ENCODE peak calls at places on chromosome 2, in six cellular contexts. One of them, this sample, is unnamed.

GRCh38 chr2:113282747-113283533 is 4.2 kb upstream of the PAX8 start:
- DNase-seq in NCI-H748 treated with DMSO at 0.1 percent for 48 hours: no peak
- DNase-seq in NCI-H1105: peak; percentile 3
- DNase-seq in testis: no peak
- DNase-seq in GM10248: no peak
- DNase-seq in anterior cingulate cortex: no peak
- DNase-seq in this sample: no peak

GRCh38 chr2:106280224-106280623 is 86.1 kb upstream of the UXS1 start:
- DNase-seq in NCI-H748 treated with DMSO at 0.1 percent for 48 hours: no peak
- DNase-seq in NCI-H1105: no peak
- DNase-seq in testis: no peak
- DNase-seq in GM10248: no peak
- DNase-seq in anterior cingulate cortex: no peak
- DNase-seq in this sample: no peak

GRCh38 chr2:68834737-68835136 is 36.5 kb downstream of the BMP10 start:
- DNase-seq in NCI-H748 treated with DMSO at 0.1 percent for 48 hours: no peak
- DNase-seq in NCI-H1105: no peak
- DNase-seq in testis: no peak
- DNase-seq in GM10248: no peak
- DNase-seq in anterior cingulate cortex: no peak
- DNase-seq in this sample: no peak

GRCh38 chr2:135948642-135949355 is 36.6 kb downstream of the DARS1 start:
- DNase-seq in NCI-H748 treated with DMSO at 0.1 percent for 48 hours: no peak
- DNase-seq in NCI-H1105: no peak
- DNase-seq in testis: no peak
- DNase-seq in GM10248: peak; percentile 29
- DNase-seq in anterior cingulate cortex: no peak
- DNase-seq in this sample: peak; percentile 8

GRCh38 chr2:20203521-20204225 is 21.3 kb downstream of the SDC1 start:
- DNase-seq in NCI-H748 treated with DMSO at 0.1 percent for 48 hours: no peak
- DNase-seq in NCI-H1105: no peak
- DNase-seq in testis: no peak
- DNase-seq in GM10248: no peak
- DNase-seq in anterior cingulate cortex: no peak
- DNase-seq in this sample: no peak

GRCh38 chr2:9178110-9178904 is 28.3 kb upstream of the ASAP2 start:
- DNase-seq in NCI-H748 treated with DMSO at 0.1 percent for 48 hours: peak; percentile 30
- DNase-seq in NCI-H1105: peak; percentile 16
- DNase-seq in testis: no peak
- DNase-seq in GM10248: no peak
- DNase-seq in anterior cingulate cortex: no peak
- DNase-seq in this sample: no peak

GRCh38 chr2:128198666-128199065 is 107.7 kb downstream of the UGGT1 start:
- DNase-seq in NCI-H748 treated with DMSO at 0.1 percent for 48 hours: no peak
- DNase-seq in NCI-H1105: no peak
- DNase-seq in testis: no peak
- DNase-seq in GM10248: no peak
- DNase-seq in anterior cingulate cortex: no peak
- DNase-seq in this sample: no peak

GRCh38 chr2:61253136-61253535 is 91.1 kb downstream of the C2orf74 start:
- DNase-seq in NCI-H748 treated with DMSO at 0.1 percent for 48 hours: no peak
- DNase-seq in NCI-H1105: no peak
- DNase-seq in testis: no peak
- DNase-seq in GM10248: no peak
- DNase-seq in anterior cingulate cortex: no peak
- DNase-seq in this sample: no peak

GRCh38 chr2:196442211-196442610 is 197.3 kb upstream of the CCDC150 start:
- DNase-seq in NCI-H748 treated with DMSO at 0.1 percent for 48 hours: no peak
- DNase-seq in NCI-H1105: no peak
- DNase-seq in testis: no peak
- DNase-seq in GM10248: no peak
- DNase-seq in anterior cingulate cortex: no peak
- DNase-seq in this sample: no peak

GRCh38 chr2:72457801-72458516 is 310.3 kb upstream of the CYP26B1 start:
- DNase-seq in NCI-H748 treated with DMSO at 0.1 percent for 48 hours: no peak
- DNase-seq in NCI-H1105: no peak
- DNase-seq in testis: no peak
- DNase-seq in GM10248: no peak
- DNase-seq in anterior cingulate cortex: no peak
- DNase-seq in this sample: no peak

GRCh38 chr2:67476808-67477790 is 80.0 kb downstream of the ETAA1 start:
- DNase-seq in NCI-H748 treated with DMSO at 0.1 percent for 48 hours: peak; percentile 44
- DNase-seq in NCI-H1105: peak; percentile 37
- DNase-seq in testis: no peak
- DNase-seq in GM10248: no peak
- DNase-seq in anterior cingulate cortex: no peak
- DNase-seq in this sample: no peak

GRCh38 chr2:96305091-96305978 is at the start of gene SNRNP200:
- DNase-seq in NCI-H748 treated with DMSO at 0.1 percent for 48 hours: peak; percentile 52
- DNase-seq in NCI-H1105: peak; percentile 82
- DNase-seq in testis: peak; percentile 94
- DNase-seq in GM10248: peak; percentile 92
- DNase-seq in anterior cingulate cortex: peak; percentile 72
- DNase-seq in this sample: peak; percentile 88

GRCh38 chr2:52340185-52340584 is 1308.3 kb upstream of the NRXN1 start:
- DNase-seq in NCI-H748 treated with DMSO at 0.1 percent for 48 hours: no peak
- DNase-seq in NCI-H1105: no peak
- DNase-seq in testis: no peak
- DNase-seq in GM10248: no peak
- DNase-seq in anterior cingulate cortex: no peak
- DNase-seq in this sample: no peak

GRCh38 chr2:170587937-170588336 is 127.2 kb upstream of the SP5 start:
- DNase-seq in NCI-H748 treated with DMSO at 0.1 percent for 48 hours: no peak
- DNase-seq in NCI-H1105: no peak
- DNase-seq in testis: no peak
- DNase-seq in GM10248: no peak
- DNase-seq in anterior cingulate cortex: no peak
- DNase-seq in this sample: no peak

GRCh38 chr2:101657787-101658186 is 39.7 kb upstream of the MAP4K4 start:
- DNase-seq in NCI-H748 treated with DMSO at 0.1 percent for 48 hours: no peak
- DNase-seq in NCI-H1105: no peak
- DNase-seq in testis: no peak
- DNase-seq in GM10248: no peak
- DNase-seq in anterior cingulate cortex: no peak
- DNase-seq in this sample: no peak

This sample was measured in activated T-helper 9 cell treated with anti-CD3 and anti-CD28 coated beads, Interleukin-2, amount 50 U/mL, for 16 hours.